ENCODE peak calls at places on chromosome 10, in ten cellular contexts. One of them, this sample, is unnamed.
A peak's percentile ranks its signal among the peaks of the same experiment; 100 is the strongest.

GRCh38 chr10:118698421-118698820 is 56.3 kb downstream of the CACUL1 start:
- DNase-seq in GM13977: peak; percentile 41
- DNase-seq in AML-193: peak; percentile 3
- DNase-seq in tibial nerve: no peak
- DNase-seq in T-cell: peak; percentile 74
- DNase-seq in HCEC 1CT: peak; percentile 37
- DNase-seq in hepatocyte: peak; percentile 35
- DNase-seq in NCI-H2029: no peak
- DNase-seq in endothelial cell: no peak
- DNase-seq in K562: peak; percentile 23
- DNase-seq in this sample: peak; percentile 22

GRCh38 chr10:49360271-49361177 is 35.4 kb downstream of the DRGX start:
- DNase-seq in GM13977: no peak
- DNase-seq in AML-193: no peak
- DNase-seq in tibial nerve: no peak
- DNase-seq in T-cell: no peak
- DNase-seq in HCEC 1CT: no peak
- DNase-seq in hepatocyte: no peak
- DNase-seq in NCI-H2029: no peak
- DNase-seq in endothelial cell: no peak
- DNase-seq in K562: no peak
- DNase-seq in this sample: no peak

GRCh38 chr10:78763651-78764395 is 304.9 kb upstream of the ZMIZ1 start:
- DNase-seq in GM13977: peak; percentile 86
- DNase-seq in AML-193: no peak
- DNase-seq in tibial nerve: peak; percentile 27
- DNase-seq in T-cell: no peak
- DNase-seq in HCEC 1CT: no peak
- DNase-seq in hepatocyte: no peak
- DNase-seq in NCI-H2029: no peak
- DNase-seq in endothelial cell: no peak
- DNase-seq in K562: no peak
- DNase-seq in this sample: no peak

GRCh38 chr10:128912568-128913311 is 554.3 kb upstream of the MGMT start:
- DNase-seq in GM13977: no peak
- DNase-seq in AML-193: no peak
- DNase-seq in tibial nerve: no peak
- DNase-seq in T-cell: no peak
- DNase-seq in HCEC 1CT: no peak
- DNase-seq in hepatocyte: no peak
- DNase-seq in NCI-H2029: no peak
- DNase-seq in endothelial cell: no peak
- DNase-seq in K562: no peak
- DNase-seq in this sample: no peak

GRCh38 chr10:30719832-30720231 is 90.3 kb upstream of the LYZL2 start:
- DNase-seq in GM13977: no peak
- DNase-seq in AML-193: no peak
- DNase-seq in tibial nerve: no peak
- DNase-seq in T-cell: no peak
- DNase-seq in HCEC 1CT: no peak
- DNase-seq in hepatocyte: no peak
- DNase-seq in NCI-H2029: no peak
- DNase-seq in endothelial cell: peak; percentile 31
- DNase-seq in K562: no peak
- DNase-seq in this sample: no peak

GRCh38 chr10:35398355-35398754 is 62.0 kb downstream of the CCNY start:
- DNase-seq in GM13977: no peak
- DNase-seq in AML-193: no peak
- DNase-seq in tibial nerve: no peak
- DNase-seq in T-cell: no peak
- DNase-seq in HCEC 1CT: peak; percentile 19
- DNase-seq in hepatocyte: no peak
- DNase-seq in NCI-H2029: no peak
- DNase-seq in endothelial cell: no peak
- DNase-seq in K562: no peak
- DNase-seq in this sample: no peak

GRCh38 chr10:71715026-71715425 is 4.6 kb downstream of the C10orf105 start:
- DNase-seq in GM13977: no peak
- DNase-seq in AML-193: no peak
- DNase-seq in tibial nerve: no peak
- DNase-seq in T-cell: no peak
- DNase-seq in HCEC 1CT: no peak
- DNase-seq in hepatocyte: no peak
- DNase-seq in NCI-H2029: no peak
- DNase-seq in endothelial cell: no peak
- DNase-seq in K562: no peak
- DNase-seq in this sample: no peak

GRCh38 chr10:117126034-117126433 is 12.0 kb downstream of the VAX1 start:
- DNase-seq in GM13977: no peak
- DNase-seq in AML-193: no peak
- DNase-seq in tibial nerve: no peak
- DNase-seq in T-cell: no peak
- DNase-seq in HCEC 1CT: no peak
- DNase-seq in hepatocyte: no peak
- DNase-seq in NCI-H2029: no peak
- DNase-seq in endothelial cell: no peak
- DNase-seq in K562: no peak
- DNase-seq in this sample: no peak

GRCh38 chr10:30591249-30591670 is 38.3 kb downstream of the LYZL2 start:
- DNase-seq in GM13977: peak; percentile 28
- DNase-seq in AML-193: peak; percentile 34
- DNase-seq in tibial nerve: no peak
- DNase-seq in T-cell: peak; percentile 30
- DNase-seq in HCEC 1CT: peak; percentile 18
- DNase-seq in hepatocyte: peak; percentile 72
- DNase-seq in NCI-H2029: peak; percentile 9
- DNase-seq in endothelial cell: peak; percentile 39
- DNase-seq in K562: peak; percentile 64
- DNase-seq in this sample: no peak

GRCh38 chr10:129104266-129105045 is 362.6 kb upstream of the MGMT start:
- DNase-seq in GM13977: no peak
- DNase-seq in AML-193: no peak
- DNase-seq in tibial nerve: no peak
- DNase-seq in T-cell: no peak
- DNase-seq in HCEC 1CT: no peak
- DNase-seq in hepatocyte: no peak
- DNase-seq in NCI-H2029: no peak
- DNase-seq in endothelial cell: no peak
- DNase-seq in K562: no peak
- DNase-seq in this sample: no peak

GRCh38 chr10:81918766-81919165 is 43.8 kb downstream of the NRG3 start:
- DNase-seq in GM13977: no peak
- DNase-seq in AML-193: no peak
- DNase-seq in tibial nerve: no peak
- DNase-seq in T-cell: no peak
- DNase-seq in HCEC 1CT: no peak
- DNase-seq in hepatocyte: no peak
- DNase-seq in NCI-H2029: no peak
- DNase-seq in endothelial cell: no peak
- DNase-seq in K562: no peak
- DNase-seq in this sample: no peak

GRCh38 chr10:14382022-14382421 is 51.3 kb upstream of the FRMD4A start:
- DNase-seq in GM13977: no peak
- DNase-seq in AML-193: no peak
- DNase-seq in tibial nerve: no peak
- DNase-seq in T-cell: peak; percentile 19
- DNase-seq in HCEC 1CT: no peak
- DNase-seq in hepatocyte: no peak
- DNase-seq in NCI-H2029: no peak
- DNase-seq in endothelial cell: no peak
- DNase-seq in K562: no peak
- DNase-seq in this sample: no peak

GRCh38 chr10:88281592-88282268 is 301.4 kb downstream of the RNLS start:
- DNase-seq in GM13977: no peak
- DNase-seq in AML-193: no peak
- DNase-seq in tibial nerve: no peak
- DNase-seq in T-cell: no peak
- DNase-seq in HCEC 1CT: peak; percentile 79
- DNase-seq in hepatocyte: no peak
- DNase-seq in NCI-H2029: no peak
- DNase-seq in endothelial cell: no peak
- DNase-seq in K562: no peak
- DNase-seq in this sample: no peak

GRCh38 chr10:75446508-75446907 is 15.1 kb downstream of the LRMDA start:
- DNase-seq in GM13977: no peak
- DNase-seq in AML-193: no peak
- DNase-seq in tibial nerve: no peak
- DNase-seq in T-cell: no peak
- DNase-seq in HCEC 1CT: no peak
- DNase-seq in hepatocyte: no peak
- DNase-seq in NCI-H2029: no peak
- DNase-seq in endothelial cell: no peak
- DNase-seq in K562: no peak
- DNase-seq in this sample: no peak

GRCh38 chr10:68137174-68137573 is 27.9 kb downstream of the MYPN start:
- DNase-seq in GM13977: no peak
- DNase-seq in AML-193: no peak
- DNase-seq in tibial nerve: no peak
- DNase-seq in T-cell: no peak
- DNase-seq in HCEC 1CT: peak; percentile 61
- DNase-seq in hepatocyte: no peak
- DNase-seq in NCI-H2029: no peak
- DNase-seq in endothelial cell: no peak
- DNase-seq in K562: no peak
- DNase-seq in this sample: no peak

GRCh38 chr10:83225781-83226180 is 913.5 kb upstream of the GHITM start:
- DNase-seq in GM13977: no peak
- DNase-seq in AML-193: no peak
- DNase-seq in tibial nerve: no peak
- DNase-seq in T-cell: no peak
- DNase-seq in HCEC 1CT: no peak
- DNase-seq in hepatocyte: no peak
- DNase-seq in NCI-H2029: no peak
- DNase-seq in endothelial cell: no peak
- DNase-seq in K562: no peak
- DNase-seq in this sample: no peak

GRCh38 chr10:132850896-132851295 is 64.9 kb upstream of the NKX6-2 start:
- DNase-seq in GM13977: no peak
- DNase-seq in AML-193: no peak
- DNase-seq in tibial nerve: peak; percentile 9
- DNase-seq in T-cell: no peak
- DNase-seq in HCEC 1CT: no peak
- DNase-seq in hepatocyte: no peak
- DNase-seq in NCI-H2029: no peak
- DNase-seq in endothelial cell: no peak
- DNase-seq in K562: no peak
- DNase-seq in this sample: no peak

GRCh38 chr10:78045237-78045636 is 11.6 kb downstream of the RPS24 start:
- DNase-seq in GM13977: peak; percentile 49
- DNase-seq in AML-193: no peak
- DNase-seq in tibial nerve: no peak
- DNase-seq in T-cell: no peak
- DNase-seq in HCEC 1CT: no peak
- DNase-seq in hepatocyte: no peak
- DNase-seq in NCI-H2029: no peak
- DNase-seq in endothelial cell: no peak
- DNase-seq in K562: no peak
- DNase-seq in this sample: no peak

GRCh38 chr10:116113721-116114501 is 159.1 kb downstream of the GFRA1 start:
- DNase-seq in GM13977: no peak
- DNase-seq in AML-193: no peak
- DNase-seq in tibial nerve: no peak
- DNase-seq in T-cell: no peak
- DNase-seq in HCEC 1CT: peak; percentile 74
- DNase-seq in hepatocyte: no peak
- DNase-seq in NCI-H2029: no peak
- DNase-seq in endothelial cell: no peak
- DNase-seq in K562: no peak
- DNase-seq in this sample: no peak

This sample was measured in NK-92 treated with Interleukin-12 subunit alpha and Interleukin-12 subunit beta, amount 100 ng/mL, for 24 hours.